ENCODE peak calls at places on chromosome 21, in nine cellular contexts. One of them, this sample, is unnamed. For H3K4me1, the result is how much of the 10 kb centered on the place peaks cover.

GRCh38 chr21:26845066-26845749 is at the start of gene ADAMTS1:
- DNase-seq in CD8-positive, alpha-beta memory T cell: peak
- DNase-seq in IMR-90: peak
- DNase-seq in sigmoid colon: peak
- DNase-seq in breast epithelium: peak
- DNase-seq in psoas muscle: peak
- DNase-seq in ascending aorta: peak
- DNase-seq in GM23248: peak
- DNase-seq in GM23338: peak
- DNase-seq in this sample: peak

GRCh38 chr21:21148009-21148408 is 149.8 kb downstream of the NCAM2 start:
- DNase-seq in breast epithelium: no peak
- DNase-seq in CD8-positive, alpha-beta memory T cell: no peak
- DNase-seq in IMR-90: no peak
- DNase-seq in GM23338: no peak
- DNase-seq in psoas muscle: no peak
- DNase-seq in sigmoid colon: no peak
- DNase-seq in ascending aorta: no peak
- DNase-seq in GM23248: no peak
- DNase-seq in this sample: no peak

GRCh38 chr21:21200103-21200938 is 202.1 kb downstream of the NCAM2 start:
- DNase-seq in IMR-90: peak
- DNase-seq in CD8-positive, alpha-beta memory T cell: no peak
- DNase-seq in breast epithelium: no peak
- DNase-seq in GM23248: peak
- DNase-seq in psoas muscle: peak
- DNase-seq in GM23338: no peak
- DNase-seq in sigmoid colon: peak
- DNase-seq in ascending aorta: peak
- DNase-seq in this sample: peak

GRCh38 chr21:38343691-38344090 is 86.9 kb downstream of the KCNJ15 start:
- DNase-seq in GM23338: no peak
- DNase-seq in IMR-90: peak
- DNase-seq in CD8-positive, alpha-beta memory T cell: no peak
- DNase-seq in psoas muscle: no peak
- DNase-seq in ascending aorta: peak
- DNase-seq in breast epithelium: no peak
- DNase-seq in GM23248: peak
- DNase-seq in sigmoid colon: no peak
- DNase-seq in this sample: peak

GRCh38 chr21:21415741-21416140 is 417.5 kb downstream of the NCAM2 start:
- DNase-seq in breast epithelium: no peak
- DNase-seq in GM23338: no peak
- DNase-seq in psoas muscle: no peak
- DNase-seq in sigmoid colon: no peak
- DNase-seq in CD8-positive, alpha-beta memory T cell: no peak
- DNase-seq in IMR-90: no peak
- DNase-seq in ascending aorta: no peak
- DNase-seq in GM23248: no peak
- DNase-seq in this sample: no peak

GRCh38 chr21:37870229-37870628 is 46.0 kb downstream of the KCNJ6 start:
- DNase-seq in IMR-90: no peak
- DNase-seq in GM23248: no peak
- DNase-seq in sigmoid colon: no peak
- DNase-seq in psoas muscle: no peak
- DNase-seq in breast epithelium: no peak
- DNase-seq in CD8-positive, alpha-beta memory T cell: no peak
- DNase-seq in ascending aorta: no peak
- DNase-seq in GM23338: no peak
- DNase-seq in this sample: no peak

GRCh38 chr21:38696617-38697016 is 109.1 kb upstream of the ETS2 start:
- DNase-seq in GM23338: peak
- DNase-seq in CD8-positive, alpha-beta memory T cell: no peak
- DNase-seq in breast epithelium: no peak
- DNase-seq in sigmoid colon: no peak
- DNase-seq in GM23248: no peak
- DNase-seq in ascending aorta: no peak
- DNase-seq in psoas muscle: no peak
- DNase-seq in IMR-90: no peak
- DNase-seq in this sample: no peak

GRCh38 chr21:46295996-46296752 is 10.0 kb downstream of the YBEY start:
- DNase-seq in IMR-90: peak
- DNase-seq in breast epithelium: peak
- DNase-seq in GM23248: peak
- DNase-seq in GM23338: peak
- DNase-seq in CD8-positive, alpha-beta memory T cell: peak
- DNase-seq in ascending aorta: no peak
- DNase-seq in sigmoid colon: peak
- DNase-seq in psoas muscle: peak
- DNase-seq in this sample: peak

GRCh38 chr21:37829447-37829846 is 86.8 kb downstream of the KCNJ6 start:
- DNase-seq in GM23338: no peak
- DNase-seq in CD8-positive, alpha-beta memory T cell: no peak
- DNase-seq in sigmoid colon: no peak
- DNase-seq in psoas muscle: no peak
- DNase-seq in ascending aorta: no peak
- DNase-seq in IMR-90: peak
- DNase-seq in GM23248: peak
- DNase-seq in breast epithelium: no peak
- DNase-seq in this sample: no peak

GRCh38 chr21:46498335-46499050 is 39.8 kb downstream of the DIP2A start:
- DNase-seq in sigmoid colon: no peak
- DNase-seq in GM23248: no peak
- DNase-seq in GM23338: no peak
- DNase-seq in ascending aorta: no peak
- DNase-seq in CD8-positive, alpha-beta memory T cell: no peak
- DNase-seq in IMR-90: peak
- DNase-seq in psoas muscle: no peak
- DNase-seq in breast epithelium: no peak
- DNase-seq in this sample: no peak

GRCh38 chr21:45049725-45050359 is 24.5 kb upstream of the ADARB1 start:
- DNase-seq in GM23338: no peak
- DNase-seq in GM23248: peak
- DNase-seq in ascending aorta: no peak
- DNase-seq in sigmoid colon: no peak
- DNase-seq in IMR-90: peak
- DNase-seq in psoas muscle: no peak
- DNase-seq in CD8-positive, alpha-beta memory T cell: no peak
- DNase-seq in breast epithelium: no peak
- DNase-seq in this sample: no peak

GRCh38 chr21:45818276-45818903 is 163.2 kb upstream of the COL6A1 start:
- DNase-seq in CD8-positive, alpha-beta memory T cell: no peak
- DNase-seq in IMR-90: peak
- DNase-seq in ascending aorta: no peak
- DNase-seq in GM23248: peak
- DNase-seq in GM23338: no peak
- DNase-seq in psoas muscle: no peak
- DNase-seq in breast epithelium: peak
- DNase-seq in sigmoid colon: peak
- DNase-seq in this sample: no peak

GRCh38 chr21:45892156-45892919 is 89.2 kb upstream of the COL6A1 start:
- DNase-seq in IMR-90: no peak
- DNase-seq in psoas muscle: peak
- DNase-seq in GM23248: no peak
- DNase-seq in sigmoid colon: no peak
- DNase-seq in ascending aorta: no peak
- DNase-seq in breast epithelium: no peak
- DNase-seq in CD8-positive, alpha-beta memory T cell: no peak
- DNase-seq in GM23338: no peak
- DNase-seq in this sample: peak

GRCh38 chr21:38140192-38140905 is 116.4 kb upstream of the KCNJ15 start:
- DNase-seq in psoas muscle: peak
- DNase-seq in ascending aorta: no peak
- DNase-seq in GM23248: peak
- DNase-seq in CD8-positive, alpha-beta memory T cell: no peak
- DNase-seq in GM23338: no peak
- DNase-seq in breast epithelium: no peak
- DNase-seq in sigmoid colon: no peak
- DNase-seq in IMR-90: peak
- DNase-seq in this sample: peak

GRCh38 chr21:28431527-28432200 is 561.0 kb downstream of the LTN1 start:
- DNase-seq in GM23338: no peak
- DNase-seq in breast epithelium: no peak
- DNase-seq in GM23248: peak
- DNase-seq in IMR-90: peak
- DNase-seq in ascending aorta: no peak
- DNase-seq in CD8-positive, alpha-beta memory T cell: no peak
- DNase-seq in psoas muscle: no peak
- DNase-seq in sigmoid colon: no peak
- DNase-seq in this sample: no peak

GRCh38 chr21:39353295-39353694 is 4.4 kb upstream of the HMGN1 start:
- DNase-seq in psoas muscle: no peak
- DNase-seq in breast epithelium: no peak
- DNase-seq in CD8-positive, alpha-beta memory T cell: no peak
- DNase-seq in GM23248: peak
- DNase-seq in sigmoid colon: no peak
- DNase-seq in ascending aorta: no peak
- DNase-seq in GM23338: no peak
- DNase-seq in IMR-90: peak
- DNase-seq in this sample: no peak

DNA sequence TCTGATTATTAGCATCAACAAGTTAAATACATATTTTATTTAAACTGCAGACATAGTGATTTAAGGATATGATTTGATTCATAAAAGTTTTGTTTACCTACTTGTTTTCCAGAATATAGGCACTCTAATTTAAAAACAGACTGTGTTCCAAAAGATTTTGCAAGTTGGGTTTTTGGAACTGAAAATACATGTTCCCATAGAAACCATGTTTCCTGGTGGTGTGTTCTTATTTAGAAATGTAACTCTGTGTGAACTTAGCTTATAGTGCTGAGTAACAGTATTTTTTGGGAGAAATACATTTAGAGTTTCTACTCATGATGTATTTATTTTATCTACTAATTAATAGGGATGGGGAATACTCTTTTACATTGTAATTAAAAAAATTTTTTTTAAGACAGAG is 21.8 kb downstream of the USP25 start:
- DNase-seq in IMR-90: no peak
- DNase-seq in GM23338: no peak
- DNase-seq in CD8-positive, alpha-beta memory T cell: no peak
- DNase-seq in breast epithelium: no peak
- DNase-seq in psoas muscle: no peak
- DNase-seq in ascending aorta: no peak
- DNase-seq in GM23248: no peak
- DNase-seq in sigmoid colon: no peak
- DNase-seq in this sample: no peak
- H3K4me1 ChIP-seq in IMR-90: under half
- H3K4me1 ChIP-seq in GM23338: under half
- H3K4me1 ChIP-seq in CD8-positive, alpha-beta memory T cell: half or more
- H3K4me1 ChIP-seq in breast epithelium: under half
- H3K4me1 ChIP-seq in psoas muscle: half or more
- H3K4me1 ChIP-seq in ascending aorta: under half
- H3K4me1 ChIP-seq in GM23248: under half
- H3K4me1 ChIP-seq in sigmoid colon: under half
- H3K4me1 ChIP-seq in this sample: under half

GRCh38 chr21:32387151-32387550 is 5.7 kb downstream of the URB1 start:
- DNase-seq in sigmoid colon: no peak
- DNase-seq in breast epithelium: no peak
- DNase-seq in psoas muscle: no peak
- DNase-seq in ascending aorta: no peak
- DNase-seq in IMR-90: no peak
- DNase-seq in CD8-positive, alpha-beta memory T cell: no peak
- DNase-seq in GM23248: no peak
- DNase-seq in GM23338: no peak
- DNase-seq in this sample: no peak
- H3K27ac ChIP-seq in sigmoid colon: no peak
- H3K27ac ChIP-seq in breast epithelium: peak
- H3K27ac ChIP-seq in psoas muscle: peak
- H3K27ac ChIP-seq in ascending aorta: peak
- H3K27ac ChIP-seq in IMR-90: no peak
- H3K27ac ChIP-seq in CD8-positive, alpha-beta memory T cell: no peak
- H3K27ac ChIP-seq in GM23248: no peak
- H3K27ac ChIP-seq in GM23338: no peak
- H3K27ac ChIP-seq in this sample: no peak

GRCh38 chr21:33859373-33860102 is 56.1 kb downstream of the ATP5PO start:
- DNase-seq in GM23248: no peak
- DNase-seq in CD8-positive, alpha-beta memory T cell: no peak
- DNase-seq in breast epithelium: no peak
- DNase-seq in ascending aorta: no peak
- DNase-seq in psoas muscle: peak
- DNase-seq in GM23338: no peak
- DNase-seq in IMR-90: no peak
- DNase-seq in sigmoid colon: no peak
- DNase-seq in this sample: no peak

GRCh38 chr21:33860332-33860879 is 55.2 kb downstream of the ATP5PO start:
- DNase-seq in GM23338: no peak
- DNase-seq in sigmoid colon: no peak
- DNase-seq in CD8-positive, alpha-beta memory T cell: no peak
- DNase-seq in ascending aorta: no peak
- DNase-seq in psoas muscle: peak
- DNase-seq in breast epithelium: no peak
- DNase-seq in IMR-90: no peak
- DNase-seq in GM23248: no peak
- DNase-seq in this sample: no peak

GRCh38 chr21:33858672-33859372 is 56.8 kb downstream of the ATP5PO start:
- DNase-seq in IMR-90: no peak
- DNase-seq in GM23248: no peak
- DNase-seq in breast epithelium: no peak
- DNase-seq in psoas muscle: peak
- DNase-seq in GM23338: no peak
- DNase-seq in sigmoid colon: peak
- DNase-seq in CD8-positive, alpha-beta memory T cell: no peak
- DNase-seq in ascending aorta: no peak
- DNase-seq in this sample: no peak

GRCh38 chr21:33864150-33864549 is 51.5 kb downstream of the ATP5PO start:
- DNase-seq in IMR-90: no peak
- DNase-seq in GM23248: no peak
- DNase-seq in GM23338: no peak
- DNase-seq in psoas muscle: peak
- DNase-seq in sigmoid colon: no peak
- DNase-seq in ascending aorta: no peak
- DNase-seq in breast epithelium: no peak
- DNase-seq in CD8-positive, alpha-beta memory T cell: no peak
- DNase-seq in this sample: no peak

DNA sequence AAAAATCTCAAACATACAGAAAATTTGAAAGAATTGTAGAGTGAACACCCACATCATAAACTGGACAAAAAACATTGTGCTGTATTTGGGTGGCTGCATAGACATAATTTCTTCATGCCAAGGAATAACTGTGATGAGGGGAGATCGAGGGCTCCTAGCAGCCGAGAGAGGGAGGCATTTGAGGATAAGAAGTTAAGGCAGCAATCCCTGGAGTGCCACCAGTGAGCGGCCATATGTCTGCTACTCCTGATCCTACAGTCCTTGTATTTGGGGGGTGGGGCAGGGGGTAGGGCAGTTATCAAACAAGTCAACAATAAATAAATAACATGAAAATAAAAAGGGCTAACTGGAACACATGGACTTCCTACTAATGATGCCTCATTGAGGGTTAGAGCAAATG is 54.5 kb downstream of the ATP5PO start:
- DNase-seq in GM23338: no peak
- DNase-seq in psoas muscle: peak
- DNase-seq in sigmoid colon: no peak
- DNase-seq in breast epithelium: no peak
- DNase-seq in GM23248: no peak
- DNase-seq in IMR-90: no peak
- DNase-seq in CD8-positive, alpha-beta memory T cell: no peak
- DNase-seq in ascending aorta: no peak
- DNase-seq in this sample: no peak
- H3K4me3 ChIP-seq in GM23338: no peak
- H3K4me3 ChIP-seq in psoas muscle: no peak
- H3K4me3 ChIP-seq in sigmoid colon: no peak
- H3K4me3 ChIP-seq in breast epithelium: no peak
- H3K4me3 ChIP-seq in GM23248: no peak
- H3K4me3 ChIP-seq in IMR-90: no peak
- H3K4me3 ChIP-seq in CD8-positive, alpha-beta memory T cell: no peak
- H3K4me3 ChIP-seq in ascending aorta: no peak
- H3K4me3 ChIP-seq in this sample: no peak

GRCh38 chr21:35038772-35039145 is 10.3 kb downstream of the RUNX1 start:
- DNase-seq in GM23248: no peak
- DNase-seq in ascending aorta: no peak
- DNase-seq in sigmoid colon: no peak
- DNase-seq in IMR-90: no peak
- DNase-seq in psoas muscle: no peak
- DNase-seq in GM23338: no peak
- DNase-seq in CD8-positive, alpha-beta memory T cell: no peak
- DNase-seq in breast epithelium: no peak
- DNase-seq in this sample: no peak
- H3K4me1 ChIP-seq in GM23248: under half
- H3K4me1 ChIP-seq in ascending aorta: under half
- H3K4me1 ChIP-seq in sigmoid colon: under half
- H3K4me1 ChIP-seq in IMR-90: under half
- H3K4me1 ChIP-seq in psoas muscle: under half
- H3K4me1 ChIP-seq in GM23338: under half
- H3K4me1 ChIP-seq in CD8-positive, alpha-beta memory T cell: half or more
- H3K4me1 ChIP-seq in breast epithelium: under half
- H3K4me1 ChIP-seq in this sample: under half